ENCODE peak calls at places on chromosome 19, in five cellular contexts. L is RWPE2; D is gastroesophageal sphincter; W is activated naive CD8-positive, alpha-beta T cell treated with anti-CD3 and anti-CD28 coated beads, Interleukin-2, amount 50 U/mL, for 24 hours; S is GM12878. K is an unnamed sample.
A peak's percentile ranks its signal among the peaks of the same experiment; 100 is the strongest.

GRCh38 chr19:23075031-23075733 is 41.6 kb upstream of the ZNF730 start:
- ATAC-seq in L (peak; percentile 88), D (peak; percentile 91), W (peak; percentile 40), S (no peak), K (peak; percentile 42)

GRCh38 chr19:43799502-43800142 is 2.6 kb downstream of the LYPD5 start:
- ATAC-seq in L (peak; percentile 59), D (peak; percentile 75), W (no peak), S (peak; percentile 38), K (no peak)

GRCh38 chr19:49570997-49571676 is 9.2 kb downstream of the NOSIP start:
- ATAC-seq in L (no peak), D (no peak), W (no peak), S (peak; percentile 60), K (no peak)

GRCh38 chr19:1336079-1336684 is 47.5 kb upstream of the NDUFS7 start:
- ATAC-seq in L (no peak), D (no peak), W (no peak), S (peak; percentile 77), K (peak; percentile 88)

GRCh38 chr19:49366110-49366509 is 2.4 kb downstream of the DKKL1 start:
- ATAC-seq in L (no peak), D (no peak), W (no peak), S (no peak), K (no peak)

GRCh38 chr19:6233051-6233826 is 46.5 kb downstream of the MLLT1 start:
- ATAC-seq in L (peak; percentile 40), D (peak; percentile 61), W (no peak), S (no peak), K (no peak)

GRCh38 chr19:4676955-4677731 is 7.0 kb upstream of the MYDGF start:
- ATAC-seq in L (peak; percentile 35), D (peak; percentile 51), W (peak; percentile 43), S (peak; percentile 72), K (no peak)

GRCh38 chr19:37907735-37908066 is 693 bp downstream of the SIPA1L3 start:
- ATAC-seq in L (no peak), D (no peak), W (no peak), S (peak; percentile 16), K (no peak)

GRCh38 chr19:8494158-8494557 is 8.3 kb downstream of the PRAM1 start:
- ATAC-seq in L (no peak), D (no peak), W (no peak), S (no peak), K (no peak)

GRCh38 chr19:42143341-42144234 is 11.3 kb upstream of the POU2F2 start:
- ATAC-seq in L (peak; percentile 48), D (no peak), W (no peak), S (no peak), K (no peak)

GRCh38 chr19:6392219-6393073 is 518 bp downstream of the GTF2F1 start:
- ATAC-seq in L (no peak), D (no peak), W (no peak), S (peak; percentile 35), K (peak; percentile 37)

GRCh38 chr19:16061943-16062342 is 14.4 kb upstream of the TPM4 start:
- ATAC-seq in L (no peak), D (no peak), W (peak; percentile 88), S (no peak), K (peak; percentile 74)

K was measured in stimulated activated memory B cell treated with anti-CD40 and anti-IgM and Interleukin-4, amounts not matched to agents 10 μg/mL and 1 μg/mL and 100 μg/mL, for 72 hours.